ENCODE peak calls at places on chromosomes 12 and 14, in five cellular contexts. K is Peyer's patch, Q is amygdala, G is activated T-cell treated with anti-CD3 and anti-CD28 coated beads for 1 hour, Z is RWPE2. J is an unnamed sample.

GRCh38 chr14:69152944-69153847 is at the start of gene DCAF5:
- DNase-seq in Q (peak), G (peak), K (peak), Z (peak), J (peak)

GRCh38 chr14:63992858-63993257 is 140.1 kb downstream of the SYNE2 start:
- DNase-seq in Q (no peak), Z (no peak), G (no peak), K (no peak), J (no peak)

GRCh38 chr12:54125950-54126695 is 62.7 kb downstream of the SMUG1 start:
- DNase-seq in K (no peak), G (peak), Q (no peak), Z (no peak), J (no peak)

GRCh38 chr12:87142346-87142745 is 886.2 kb upstream of the MGAT4C start:
- DNase-seq in K (no peak), Z (no peak), G (no peak), Q (no peak), J (no peak)

GRCh38 chr14:50974118-50974517 is 29.8 kb upstream of the PYGL start:
- DNase-seq in K (no peak), Z (no peak), G (no peak), Q (no peak), J (no peak)

GRCh38 chr14:23186913-23187654 is 3.6 kb upstream of the SLC7A8 start:
- DNase-seq in Q (no peak), G (no peak), Z (no peak), K (no peak), J (peak)

GRCh38 chr14:102076793-102077759 is 9.8 kb downstream of the HSP90AA1 start:
- DNase-seq in G (no peak), Q (no peak), K (no peak), Z (no peak), J (no peak)

GRCh38 chr12:100404769-100405407 is 48.0 kb downstream of the SLC17A8 start:
- DNase-seq in G (no peak), Z (no peak), K (no peak), Q (no peak), J (no peak)

GRCh38 chr12:30795660-30796507 is 41.1 kb upstream of the CAPRIN2 start:
- DNase-seq in K (peak), Q (no peak), G (peak), Z (peak), J (no peak)

GRCh38 chr14:76323331-76324050 is 52.4 kb upstream of the ESRRB start:
- DNase-seq in Q (no peak), G (no peak), Z (peak), K (no peak), J (no peak)

GRCh38 chr14:105135700-105136395 is 32.7 kb downstream of the JAG2 start:
- DNase-seq in G (no peak), Z (peak), Q (no peak), K (peak), J (no peak)